ENCODE peak calls at places on chromosomes 3 and 15, in six cellular contexts. A is AG04450, L is heart right ventricle, H is retinal pigment epithelial cell, T is body of pancreas, Y is ovary. P is an unnamed sample.

GRCh38 chr15:86877171-86877631 is 797.5 kb downstream of the AGBL1 start:
- DNase-seq in A (no peak), L (no peak), H (no peak), T (no peak), Y (no peak), P (no peak)

GRCh38 chr15:28994142-28994829 is 108.5 kb downstream of the APBA2 start:
- DNase-seq in A (no peak), L (no peak), H (no peak), T (no peak), Y (no peak), P (no peak)

GRCh38 chr3:58167431-58168351 is 43.1 kb downstream of the DNASE1L3 start:
- DNase-seq in A (peak), L (peak), H (no peak), T (peak), Y (peak), P (no peak)

GRCh38 chr3:124288996-124289395 is 297.1 kb upstream of the ROPN1 start:
- DNase-seq in A (no peak), L (no peak), H (no peak), T (no peak), Y (no peak), P (no peak)

GRCh38 chr15:88066758-88067157 is 189.8 kb downstream of the NTRK3 start:
- DNase-seq in A (no peak), L (no peak), H (no peak), T (no peak), Y (no peak), P (peak)

GRCh38 chr15:45645026-45645980 is 10.5 kb downstream of the SQOR start:
- DNase-seq in A (no peak), L (no peak), H (peak), T (peak), Y (no peak), P (no peak)

GRCh38 chr15:80401471-80401870 is 2.7 kb upstream of the ARNT2 start:
- DNase-seq in A (no peak), L (no peak), H (peak), T (no peak), Y (no peak), P (no peak)

GRCh38 chr3:159234306-159234705 is 432.5 kb downstream of the MFSD1 start:
- DNase-seq in A (no peak), L (no peak), H (peak), T (no peak), Y (peak), P (no peak)

GRCh38 chr3:5079761-5080160 is 42.3 kb upstream of the ARL8B start:
- DNase-seq in A (no peak), L (no peak), H (no peak), T (no peak), Y (no peak), P (peak)

GRCh38 chr15:39934415-39935044 is 615 bp downstream of the EIF2AK4 start:
- DNase-seq in A (no peak), L (no peak), H (no peak), T (no peak), Y (no peak), P (no peak)

GRCh38 chr3:64998317-64998716 is 310.5 kb upstream of the ADAMTS9 start:
- DNase-seq in A (no peak), L (no peak), H (no peak), T (no peak), Y (no peak), P (no peak)

GRCh38 chr3:39325223-39325622 is 4.3 kb upstream of the CCR8 start:
- DNase-seq in A (no peak), L (no peak), H (no peak), T (no peak), Y (no peak), P (no peak)

GRCh38 chr15:66923438-66923881 is 141.9 kb upstream of the SMAD3 start:
- DNase-seq in A (no peak), L (no peak), H (no peak), T (peak), Y (no peak), P (no peak)

GRCh38 chr3:40387001-40387894 is at the start of gene ENTPD3:
- DNase-seq in A (no peak), L (no peak), H (no peak), T (peak), Y (no peak), P (no peak)

GRCh38 chr3:114274929-114275328 is 18.9 kb upstream of the TIGIT start:
- DNase-seq in A (no peak), L (no peak), H (no peak), T (no peak), Y (no peak), P (no peak)

GRCh38 chr3:156812521-156813335 is 13.4 kb upstream of the LEKR1 start:
- DNase-seq in A (no peak), L (no peak), H (peak), T (peak), Y (no peak), P (peak)

GRCh38 chr3:169827712-169828111 is 15.0 kb upstream of the LRRC34 start:
- DNase-seq in A (no peak), L (no peak), H (no peak), T (no peak), Y (no peak), P (no peak)

GRCh38 chr3:131630117-131630516 is 127.3 kb upstream of the MRPL3 start:
- DNase-seq in A (no peak), L (no peak), H (no peak), T (no peak), Y (no peak), P (no peak)

GRCh38 chr15:58520936-58521292 is 89.1 kb downstream of the LIPC start:
- DNase-seq in A (no peak), L (no peak), H (no peak), T (no peak), Y (no peak), P (no peak)

GRCh38 chr3:24520941-24521305 is 26.3 kb upstream of the THRB start:
- DNase-seq in A (no peak), L (no peak), H (no peak), T (no peak), Y (no peak), P (no peak)

GRCh38 chr15:50251638-50252182 is 13.8 kb downstream of the HDC start:
- DNase-seq in A (no peak), L (no peak), H (no peak), T (no peak), Y (no peak), P (no peak)

GRCh38 chr3:186949281-186949982 is 19.1 kb downstream of the ST6GAL1 start:
- DNase-seq in A (no peak), L (no peak), H (no peak), T (no peak), Y (no peak), P (no peak)

GRCh38 chr15:75713338-75713895 is 769 bp upstream of the CSPG4 start:
- DNase-seq in A (no peak), L (peak), H (peak), T (no peak), Y (peak), P (no peak)

GRCh38 chr15:57432141-57432701 is 55.9 kb downstream of the CGNL1 start:
- DNase-seq in A (no peak), L (no peak), H (peak), T (no peak), Y (no peak), P (no peak)

GRCh38 chr15:44598892-44599291 is 61.9 kb downstream of the EIF3J start:
- DNase-seq in A (peak), L (no peak), H (peak), T (no peak), Y (no peak), P (no peak)

GRCh38 chr3:187536185-187536584 is 134.0 kb downstream of the SST start:
- DNase-seq in A (no peak), L (no peak), H (no peak), T (no peak), Y (no peak), P (no peak)

GRCh38 chr3:13301295-13301987 is 118.7 kb downstream of the NUP210 start:
- DNase-seq in A (peak), L (no peak), H (peak), T (peak), Y (no peak), P (no peak)

GRCh38 chr3:180871901-180872300 is 40.6 kb upstream of the FXR1 start:
- DNase-seq in A (no peak), L (peak), H (no peak), T (no peak), Y (no peak), P (no peak)

GRCh38 chr3:43162573-43163084 is 56.8 kb upstream of the POMGNT2 start:
- DNase-seq in A (no peak), L (no peak), H (no peak), T (no peak), Y (no peak), P (no peak)

GRCh38 chr15:66482539-66482938 is 15.0 kb downstream of the SNAPC5 start:
- DNase-seq in A (no peak), L (no peak), H (no peak), T (no peak), Y (no peak), P (no peak)

GRCh38 chr3:32897202-32897601 is 54.2 kb upstream of the CCR4 start:
- DNase-seq in A (no peak), L (no peak), H (no peak), T (no peak), Y (no peak), P (no peak)

GRCh38 chr3:181699171-181699903 is 12.4 kb upstream of the SOX2 start:
- DNase-seq in A (no peak), L (no peak), H (no peak), T (no peak), Y (no peak), P (no peak)

GRCh38 chr3:155870945-155871745 is 695 bp downstream of the GMPS start:
- DNase-seq in A (no peak), L (peak), H (no peak), T (peak), Y (peak), P (peak)

GRCh38 chr15:53208759-53209158 is 418.6 kb upstream of the ONECUT1 start:
- DNase-seq in A (no peak), L (no peak), H (no peak), T (no peak), Y (no peak), P (no peak)

GRCh38 chr3:65758871-65759598 is 279.7 kb downstream of the MAGI1 start:
- DNase-seq in A (no peak), L (no peak), H (no peak), T (no peak), Y (no peak), P (no peak)

GRCh38 chr3:49327485-49327884 is 12.4 kb downstream of the USP4 start:
- DNase-seq in A (no peak), L (no peak), H (no peak), T (no peak), Y (no peak), P (no peak)
- TF ChIP-seq CTCF in A (peak), L (no peak), H (peak), T (no peak), Y (no peak), P (no peak)

DNA sequence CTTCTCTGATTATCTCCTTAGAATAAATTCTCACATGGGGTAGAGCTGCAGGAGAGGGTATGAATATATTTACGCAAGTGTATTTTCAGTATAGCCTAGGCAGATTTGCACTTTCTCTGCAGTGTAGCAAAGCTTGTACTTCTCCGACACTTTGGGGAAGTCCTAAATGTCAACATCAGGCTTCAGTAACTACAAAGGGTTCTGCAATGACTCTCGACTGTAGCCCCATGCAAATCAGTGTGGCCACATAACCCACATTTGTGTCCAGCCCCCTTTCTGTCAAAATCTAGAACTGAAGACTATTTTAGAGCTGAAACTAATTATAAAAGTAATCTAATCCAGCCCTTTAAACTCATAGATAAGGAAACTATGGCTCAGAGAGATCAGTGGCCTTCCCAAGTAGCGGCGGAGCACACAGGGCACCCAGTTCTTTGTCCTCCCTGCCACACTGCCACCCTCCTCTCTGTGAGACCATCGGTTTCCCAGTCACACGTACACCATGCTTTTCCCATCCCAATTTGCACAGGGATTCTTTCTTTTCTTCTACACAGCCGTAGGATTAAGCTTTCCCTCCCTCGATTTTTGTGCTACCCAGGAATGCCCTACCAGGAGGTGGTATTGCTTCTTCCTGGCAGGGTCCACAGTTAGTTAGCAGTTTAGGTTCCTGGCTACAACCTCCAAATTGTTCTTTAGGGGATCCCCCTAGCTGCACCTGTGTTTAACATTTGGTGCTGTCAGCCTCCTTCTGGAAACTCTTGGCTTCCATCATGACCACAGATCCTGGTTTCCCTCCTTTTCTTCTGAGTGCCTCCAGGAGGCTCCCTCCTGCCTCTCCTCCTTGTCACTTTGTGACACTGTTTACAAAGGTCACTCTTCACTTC is 22.9 kb downstream of the MRAS start:
- DNase-seq in A (no peak), L (no peak), H (no peak), T (no peak), Y (no peak), P (no peak)
- H3K4me3 ChIP-seq in A (no peak), L (no peak), H (no peak), T (no peak), Y (no peak), P (no peak)

GRCh38 chr15:74497584-74497983 is 36.6 kb upstream of the UBL7 start:
- DNase-seq in A (no peak), L (no peak), H (no peak), T (no peak), Y (no peak), P (no peak)
- TF ChIP-seq CTCF in A (no peak), L (no peak), H (no peak), T (no peak), Y (no peak), P (no peak)

GRCh38 chr3:50515565-50516047 is 12.2 kb upstream of the CACNA2D2 start:
- DNase-seq in A (no peak), L (peak), H (no peak), T (no peak), Y (peak), P (no peak)
- H3K4me3 ChIP-seq in A (no peak), L (peak), H (no peak), T (no peak), Y (no peak), P (no peak)

GRCh38 chr15:40936709-40937666 is 7.8 kb downstream of the DLL4 start:
- DNase-seq in A (no peak), L (no peak), H (no peak), T (no peak), Y (no peak), P (no peak)
- TF ChIP-seq CTCF in A (no peak), L (peak), H (no peak), T (no peak), Y (no peak), P (no peak)

GRCh38 chr3:149532463-149533180 is 58.1 kb downstream of the TM4SF4 start:
- DNase-seq in A (no peak), L (no peak), H (no peak), T (no peak), Y (no peak), P (no peak)
- H3K4me3 ChIP-seq in A (no peak), L (no peak), H (no peak), T (no peak), Y (no peak), P (no peak)

DNA sequence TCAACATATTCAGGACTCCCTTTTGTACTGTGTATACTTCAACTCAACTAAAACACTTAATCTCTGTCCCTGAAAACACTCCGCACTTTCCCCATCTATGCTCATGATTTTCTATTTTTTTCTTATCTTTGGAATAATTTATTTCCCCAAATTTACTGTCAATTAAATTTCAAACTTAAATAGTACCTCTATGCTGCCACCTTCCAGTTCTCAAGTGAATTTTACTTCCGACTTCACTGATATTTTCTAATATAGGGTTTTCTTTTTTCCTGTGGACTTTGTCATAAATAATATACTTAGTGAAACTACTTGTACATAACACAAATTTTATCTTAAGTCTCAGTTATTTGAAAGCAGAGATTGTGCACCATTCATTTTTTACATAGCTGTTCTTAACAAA is 1303.3 kb downstream of the OTOL1 start:
- DNase-seq in A (no peak), L (no peak), H (no peak), T (no peak), Y (no peak), P (no peak)
- TF ChIP-seq CTCF in A (peak), L (peak), H (peak), T (no peak), Y (no peak), P (no peak)

GRCh38 chr3:11847607-11848006 is 922 bp upstream of the TAMM41 start:
- DNase-seq in A (no peak), L (no peak), H (no peak), T (peak), Y (no peak), P (no peak)
- H3K4me3 ChIP-seq in A (no peak), L (no peak), H (no peak), T (no peak), Y (no peak), P (no peak)

GRCh38 chr15:48470096-48470495 is 138.9 kb downstream of the DUT start:
- DNase-seq in A (no peak), L (no peak), H (no peak), T (no peak), Y (no peak), P (no peak)

GRCh38 chr15:48469681-48470080 is 138.5 kb downstream of the DUT start:
- DNase-seq in A (no peak), L (no peak), H (no peak), T (no peak), Y (no peak), P (no peak)

GRCh38 chr15:48469271-48469670 is 138.0 kb downstream of the DUT start:
- DNase-seq in A (no peak), L (no peak), H (no peak), T (no peak), Y (no peak), P (no peak)

GRCh38 chr15:48472756-48473155 is 141.5 kb downstream of the DUT start:
- DNase-seq in A (no peak), L (no peak), H (no peak), T (no peak), Y (no peak), P (no peak)

GRCh38 chr15:48471073-48471472 is 139.8 kb downstream of the DUT start:
- DNase-seq in A (no peak), L (no peak), H (no peak), T (no peak), Y (no peak), P (no peak)
- TF ChIP-seq CTCF in A (no peak), L (no peak), H (no peak), T (no peak), Y (no peak), P (no peak)

P was measured in lower leg skin.